ENCODE peak calls at places on chromosomes 6 and 20, in seven cellular contexts. N is NCI-H345, F is Karpas-422, B is A549, O is epithelial cell of esophagus, S is DMS 273 treated with DMSO at 0.1 percent for 48 hours, L is NCI-H2107. C is an unnamed sample.

GRCh38 chr6:79869600-79870084 is 77.7 kb downstream of the ELOVL4 start:
- DNase-seq in F (peak), L (peak), N (peak), S (peak), O (peak), B (peak), C (peak)

GRCh38 chr6:27161946-27162603 is 85.4 kb upstream of the PRSS16 start:
- DNase-seq in L (no peak), B (no peak), O (peak), F (peak), S (peak), N (peak), C (peak)

GRCh38 chr20:38211200-38212097 is 46.4 kb upstream of the TGM2 start:
- DNase-seq in N (no peak), S (no peak), L (no peak), O (no peak), F (no peak), B (no peak), C (no peak)

GRCh38 chr6:10424005-10424404 is 9.1 kb upstream of the TFAP2A start:
- DNase-seq in N (peak), F (no peak), S (no peak), L (no peak), O (peak), B (no peak), C (peak)

GRCh38 chr6:110322151-110323003 is 35.8 kb downstream of the METTL24 start:
- DNase-seq in F (no peak), L (no peak), N (no peak), S (no peak), B (no peak), O (no peak), C (no peak)

GRCh38 chr6:37522836-37523235 is 23.1 kb upstream of the CCDC167 start:
- DNase-seq in N (no peak), F (no peak), S (no peak), B (no peak), O (no peak), L (no peak), C (no peak)

GRCh38 chr20:44204156-44204831 is 6.3 kb downstream of the OSER1 start:
- DNase-seq in B (peak), F (no peak), N (no peak), O (peak), S (no peak), L (no peak), C (no peak)

GRCh38 chr6:18343741-18344140 is 43.4 kb upstream of the RNF144B start:
- DNase-seq in S (no peak), L (no peak), O (peak), N (no peak), B (no peak), F (no peak), C (no peak)

GRCh38 chr20:47675190-47676142 is 109.8 kb downstream of the SULF2 start:
- DNase-seq in B (no peak), N (no peak), S (no peak), F (no peak), L (no peak), O (peak), C (no peak)

GRCh38 chr6:138107078-138107751 is at the start of gene PERP:
- DNase-seq in L (peak), F (no peak), N (peak), S (peak), B (peak), O (peak), C (no peak)